ENCODE peak calls at places on chromosomes 12 and 14, in eight cellular contexts. S, R, Z, W, D, K, U and Q are unnamed samples.

GRCh38 chr12:93065896-93066295 is 136.8 kb upstream of the EEA1 start:
- DNase-seq in K (no peak), S (no peak), D (no peak), R (no peak), W (no peak), Z (no peak), U (no peak), Q (no peak)

GRCh38 chr14:37819155-37820015 is 224.0 kb downstream of the TTC6 start:
- DNase-seq in S (no peak), U (no peak), W (no peak), R (peak), D (no peak), K (no peak), Z (no peak), Q (no peak)

GRCh38 chr12:122049827-122050226 is 28.1 kb downstream of the BCL7A start:
- DNase-seq in R (no peak), K (no peak), U (no peak), S (no peak), Z (no peak), W (no peak), D (no peak), Q (no peak)

GRCh38 chr12:57521475-57522018 is 1.1 kb upstream of the MBD6 start:
- DNase-seq in D (peak), Z (no peak), S (peak), R (no peak), K (peak), W (peak), U (no peak), Q (no peak)

GRCh38 chr12:80714846-80715245 is 1.9 kb upstream of the MYF5 start:
- DNase-seq in U (no peak), Z (no peak), R (no peak), D (no peak), K (no peak), S (no peak), W (no peak), Q (no peak)

GRCh38 chr14:88630565-88630964 is 67.7 kb downstream of the ZC3H14 start:
- DNase-seq in D (no peak), S (no peak), K (no peak), W (no peak), U (no peak), Z (no peak), R (no peak), Q (no peak)

GRCh38 chr12:33670284-33670683 is 230.7 kb upstream of the SYT10 start:
- DNase-seq in K (no peak), S (no peak), Z (no peak), U (no peak), R (no peak), D (no peak), W (no peak), Q (no peak)

GRCh38 chr12:94545937-94546771 is 86.5 kb upstream of the CEP83 start:
- DNase-seq in D (peak), Z (no peak), K (peak), W (no peak), R (no peak), U (no peak), S (no peak), Q (peak)

GRCh38 chr14:86481105-86481504 is 951.2 kb downstream of the FLRT2 start:
- DNase-seq in Z (no peak), K (no peak), R (no peak), S (no peak), W (no peak), U (no peak), D (no peak), Q (no peak)

GRCh38 chr12:110282343-110282860 is 1.4 kb downstream of the ATP2A2 start:
- DNase-seq in D (no peak), W (no peak), U (no peak), K (no peak), Z (no peak), R (no peak), S (no peak), Q (no peak)

GRCh38 chr12:124940393-124941169 is 26.1 kb upstream of the UBC start:
- DNase-seq in U (peak), Z (peak), S (peak), D (peak), W (no peak), R (peak), K (no peak), Q (no peak)

GRCh38 chr12:15472036-15472435 is 149.7 kb downstream of the PTPRO start:
- DNase-seq in S (no peak), U (no peak), D (no peak), R (no peak), K (no peak), W (no peak), Z (no peak), Q (no peak)

GRCh38 chr12:23950011-23950774 is 723 bp upstream of the SOX5 start:
- DNase-seq in S (no peak), U (no peak), D (peak), R (no peak), Z (no peak), W (peak), K (peak), Q (peak)

GRCh38 chr14:32744811-32745445 is 193.8 kb upstream of the NPAS3 start:
- DNase-seq in S (no peak), K (no peak), Z (no peak), D (no peak), U (no peak), R (no peak), W (no peak), Q (no peak)

GRCh38 chr14:63899953-63900352 is 47.1 kb downstream of the SYNE2 start:
- DNase-seq in R (no peak), K (no peak), W (no peak), U (no peak), D (no peak), S (no peak), Z (no peak), Q (no peak)

GRCh38 chr12:13106666-13107065 is 3.2 kb upstream of the GSG1 start:
- DNase-seq in D (no peak), R (no peak), Z (no peak), W (no peak), S (no peak), U (no peak), K (no peak), Q (no peak)